ENCODE peak calls at places on chromosomes 13 and 19, in seven cellular contexts. B, S, M, R, G, I and X are unnamed samples.

GRCh38 chr13:48221301-48222190 is 11.5 kb upstream of the ITM2B start:
- DNase-seq in B (no peak), S (no peak), M (no peak), R (no peak), G (no peak), I (no peak), X (no peak)

GRCh38 chr19:2590630-2591399 is 111.7 kb downstream of the GNG7 start:
- DNase-seq in B (no peak), S (no peak), M (no peak), R (no peak), G (no peak), I (no peak), X (no peak)

GRCh38 chr13:83498486-83499190 is 383.6 kb downstream of the SLITRK1 start:
- DNase-seq in B (no peak), S (peak; percentile 1), M (no peak), R (no peak), G (no peak), I (peak; percentile 9), X (no peak)

GRCh38 chr19:7521551-7522071 is 813 bp upstream of the MCOLN1 start:
- DNase-seq in B (no peak), S (no peak), M (no peak), R (no peak), G (no peak), I (no peak), X (no peak)

GRCh38 chr13:25632166-25632888 is 260.6 kb downstream of the ATP8A2 start:
- DNase-seq in B (no peak), S (no peak), M (no peak), R (no peak), G (no peak), I (no peak), X (no peak)

GRCh38 chr19:5624154-5624663 is 1.3 kb downstream of the SAFB start:
- DNase-seq in B (no peak), S (peak; percentile 53), M (no peak), R (no peak), G (no peak), I (no peak), X (no peak)

GRCh38 chr19:14031719-14032480 is at the start of gene IL27RA:
- DNase-seq in B (no peak), S (peak; percentile 37), M (no peak), R (peak; percentile 35), G (peak; percentile 78), I (peak; percentile 21), X (peak; percentile 61)

GRCh38 chr13:39602277-39602613 is 748 bp downstream of the LHFPL6 start:
- DNase-seq in B (no peak), S (no peak), M (no peak), R (no peak), G (no peak), I (no peak), X (no peak)

GRCh38 chr19:3471954-3472655 is 8.2 kb downstream of the SMIM24 start:
- DNase-seq in B (no peak), S (no peak), M (no peak), R (no peak), G (no peak), I (peak; percentile 4), X (no peak)

GRCh38 chr19:3459965-3460582 is 20.3 kb downstream of the SMIM24 start:
- DNase-seq in B (no peak), S (no peak), M (no peak), R (no peak), G (no peak), I (no peak), X (no peak)

GRCh38 chr13:106468948-106469590 is 66.4 kb downstream of the EFNB2 start:
- DNase-seq in B (no peak), S (no peak), M (no peak), R (no peak), G (no peak), I (no peak), X (no peak)